ENCODE peak calls at places on chromosomes 11 and 22, in seven cellular contexts. H, K, A, D, L, U and M are unnamed samples.

GRCh38 chr11:62553839-62554361 is 7.3 kb upstream of the AHNAK start:
- DNase-seq in L (no peak), K (no peak), H (peak), A (no peak), U (peak), D (no peak), M (no peak)

GRCh38 chr22:41201146-41201545 is 4.0 kb upstream of the L3MBTL2 start:
- DNase-seq in L (no peak), D (no peak), H (no peak), K (no peak), A (no peak), U (no peak), M (peak)

GRCh38 chr11:11841121-11841604 is 609 bp upstream of the USP47 start:
- DNase-seq in U (peak), L (peak), K (no peak), D (peak), A (peak), H (no peak), M (no peak)

GRCh38 chr11:82759649-82760048 is 26.0 kb upstream of the FAM181B start:
- DNase-seq in U (no peak), L (no peak), A (no peak), H (no peak), K (no peak), D (no peak), M (no peak)

GRCh38 chr22:43542681-43543521 is 131.1 kb downstream of the MPPED1 start:
- DNase-seq in L (no peak), U (no peak), H (no peak), A (no peak), K (no peak), D (no peak), M (no peak)

GRCh38 chr22:31340360-31340759 is 5.8 kb downstream of the PATZ1 start:
- DNase-seq in H (no peak), K (no peak), A (no peak), D (no peak), L (no peak), U (no peak), M (no peak)

GRCh38 chr11:116641561-116642045 is 131.2 kb downstream of the BUD13 start:
- DNase-seq in H (no peak), U (peak), K (no peak), A (no peak), L (peak), D (peak), M (no peak)

GRCh38 chr11:114928260-114928870 is 250.0 kb downstream of the NXPE2 start:
- DNase-seq in D (no peak), L (no peak), U (no peak), H (no peak), A (no peak), K (no peak), M (no peak)

GRCh38 chr11:71562120-71562519 is 3.2 kb upstream of the KRTAP5-10 start:
- DNase-seq in U (no peak), K (no peak), L (no peak), A (no peak), H (no peak), D (no peak), M (no peak)

GRCh38 chr11:118705111-118705741 is 25.8 kb upstream of the TREH start:
- DNase-seq in K (no peak), D (no peak), L (no peak), A (no peak), U (no peak), H (no peak), M (peak)

GRCh38 chr11:3983101-3983500 is 111.5 kb upstream of the RRM1 start:
- DNase-seq in L (no peak), K (no peak), H (no peak), U (no peak), D (no peak), A (no peak), M (no peak)

GRCh38 chr22:28171135-28171534 is 252.1 kb upstream of the PITPNB start:
- DNase-seq in U (peak), H (no peak), K (no peak), A (no peak), L (no peak), D (no peak), M (no peak)

GRCh38 chr22:40022536-40023225 is 27.9 kb downstream of the FAM83F start:
- DNase-seq in K (no peak), H (no peak), A (no peak), L (no peak), D (no peak), U (no peak), M (no peak)

GRCh38 chr11:130796828-130797227 is 119.5 kb downstream of the SNX19 start:
- DNase-seq in K (no peak), H (no peak), U (no peak), L (no peak), A (no peak), D (no peak), M (no peak)

GRCh38 chr22:19179472-19180048 is 1.0 kb upstream of the SLC25A1 start:
- DNase-seq in H (peak), A (peak), K (no peak), D (peak), U (peak), L (peak), M (peak)

GRCh38 chr11:11856638-11857037 is 14.9 kb downstream of the USP47 start:
- DNase-seq in H (no peak), K (no peak), L (no peak), D (no peak), U (peak), A (no peak), M (peak)

GRCh38 chr11:70421123-70421522 is 22.8 kb downstream of the CTTN start:
- DNase-seq in D (no peak), L (no peak), U (peak), A (no peak), H (no peak), K (no peak), M (peak)

GRCh38 chr11:123585206-123585605 is 69.2 kb downstream of the SCN3B start:
- DNase-seq in L (no peak), D (no peak), K (no peak), H (no peak), U (no peak), A (no peak), M (no peak)

GRCh38 chr22:50625568-50626313 is 2.2 kb downstream of the ARSA start:
- DNase-seq in D (no peak), L (no peak), H (no peak), A (no peak), U (no peak), K (no peak), M (no peak)

GRCh38 chr11:117392979-117393378 is 65.3 kb downstream of the CEP164 start:
- DNase-seq in D (no peak), L (no peak), U (no peak), A (no peak), K (no peak), H (no peak), M (no peak)

GRCh38 chr11:121863126-121863525 is 252.9 kb downstream of the BLID start:
- DNase-seq in L (no peak), K (no peak), A (no peak), D (no peak), H (no peak), U (no peak), M (no peak)

GRCh38 chr22:44620129-44620840 is 81.7 kb upstream of the PRR5 start:
- DNase-seq in H (no peak), A (peak), U (peak), K (peak), D (no peak), L (peak), M (peak)

GRCh38 chr22:36641902-36642640 is 61.5 kb downstream of the CACNG2 start:
- DNase-seq in L (no peak), U (peak), H (no peak), D (no peak), A (no peak), K (no peak), M (no peak)